ENCODE peak calls at places on chromosomes 16 and 17, in six cellular contexts. One of them, this sample, is unnamed.

GRCh38 chr17:58329808-58330543 is 1.4 kb upstream of the TSPOAP1 start:
- DNase-seq in frontal cortex: no peak
- DNase-seq in astrocyte of the spinal cord: no peak
- DNase-seq in HEK293T: no peak
- DNase-seq in activated naive CD4-positive, alpha-beta T cell treated with anti-CD3 and anti-CD28 coated beads, Interleukin-2, amount 10 ng/mL, durations not matched to agents 7 days and 5 days: peak; percentile 56
- DNase-seq in PC-3: no peak
- DNase-seq in this sample: no peak

GRCh38 chr16:76583466-76583865 is 306.3 kb downstream of the CNTNAP4 start:
- DNase-seq in activated naive CD4-positive, alpha-beta T cell treated with anti-CD3 and anti-CD28 coated beads, Interleukin-2, amount 10 ng/mL, durations not matched to agents 7 days and 5 days: no peak
- DNase-seq in frontal cortex: no peak
- DNase-seq in PC-3: peak; percentile 5
- DNase-seq in HEK293T: no peak
- DNase-seq in astrocyte of the spinal cord: peak; percentile 3
- DNase-seq in this sample: no peak

GRCh38 chr17:68378202-68379149 is 78.8 kb downstream of the WIPI1 start:
- DNase-seq in astrocyte of the spinal cord: peak; percentile 95
- DNase-seq in PC-3: peak; percentile 88
- DNase-seq in frontal cortex: no peak
- DNase-seq in activated naive CD4-positive, alpha-beta T cell treated with anti-CD3 and anti-CD28 coated beads, Interleukin-2, amount 10 ng/mL, durations not matched to agents 7 days and 5 days: no peak
- DNase-seq in HEK293T: peak; percentile 41
- DNase-seq in this sample: peak; percentile 61

GRCh38 chr17:82392209-82392920 is 20.8 kb downstream of the UTS2R start:
- DNase-seq in HEK293T: no peak
- DNase-seq in astrocyte of the spinal cord: no peak
- DNase-seq in frontal cortex: no peak
- DNase-seq in activated naive CD4-positive, alpha-beta T cell treated with anti-CD3 and anti-CD28 coated beads, Interleukin-2, amount 10 ng/mL, durations not matched to agents 7 days and 5 days: no peak
- DNase-seq in PC-3: no peak
- DNase-seq in this sample: no peak

GRCh38 chr17:82012482-82013295 is 10.0 kb downstream of the CENPX start:
- DNase-seq in activated naive CD4-positive, alpha-beta T cell treated with anti-CD3 and anti-CD28 coated beads, Interleukin-2, amount 10 ng/mL, durations not matched to agents 7 days and 5 days: no peak
- DNase-seq in PC-3: no peak
- DNase-seq in frontal cortex: no peak
- DNase-seq in astrocyte of the spinal cord: no peak
- DNase-seq in HEK293T: no peak
- DNase-seq in this sample: no peak

GRCh38 chr16:88618182-88618955 is 20.0 kb upstream of the IL17C start:
- DNase-seq in astrocyte of the spinal cord: no peak
- DNase-seq in HEK293T: no peak
- DNase-seq in activated naive CD4-positive, alpha-beta T cell treated with anti-CD3 and anti-CD28 coated beads, Interleukin-2, amount 10 ng/mL, durations not matched to agents 7 days and 5 days: no peak
- DNase-seq in PC-3: no peak
- DNase-seq in frontal cortex: no peak
- DNase-seq in this sample: no peak

GRCh38 chr17:1542316-1542715 is 20.3 kb downstream of the PITPNA start:
- DNase-seq in PC-3: no peak
- DNase-seq in astrocyte of the spinal cord: no peak
- DNase-seq in activated naive CD4-positive, alpha-beta T cell treated with anti-CD3 and anti-CD28 coated beads, Interleukin-2, amount 10 ng/mL, durations not matched to agents 7 days and 5 days: no peak
- DNase-seq in HEK293T: no peak
- DNase-seq in frontal cortex: no peak
- DNase-seq in this sample: no peak

GRCh38 chr16:73054732-73055481 is 7.0 kb upstream of the ZFHX3 start:
- DNase-seq in activated naive CD4-positive, alpha-beta T cell treated with anti-CD3 and anti-CD28 coated beads, Interleukin-2, amount 10 ng/mL, durations not matched to agents 7 days and 5 days: no peak
- DNase-seq in HEK293T: no peak
- DNase-seq in frontal cortex: no peak
- DNase-seq in PC-3: peak; percentile 77
- DNase-seq in astrocyte of the spinal cord: peak; percentile 70
- DNase-seq in this sample: no peak

GRCh38 chr17:28916302-28916934 is 13.5 kb upstream of the DHRS13 start:
- DNase-seq in frontal cortex: no peak
- DNase-seq in astrocyte of the spinal cord: peak; percentile 47
- DNase-seq in PC-3: no peak
- DNase-seq in activated naive CD4-positive, alpha-beta T cell treated with anti-CD3 and anti-CD28 coated beads, Interleukin-2, amount 10 ng/mL, durations not matched to agents 7 days and 5 days: peak; percentile 67
- DNase-seq in HEK293T: no peak
- DNase-seq in this sample: no peak

GRCh38 chr16:68848786-68849185 is 5.5 kb downstream of the TANGO6 start:
- DNase-seq in frontal cortex: no peak
- DNase-seq in HEK293T: no peak
- DNase-seq in astrocyte of the spinal cord: no peak
- DNase-seq in activated naive CD4-positive, alpha-beta T cell treated with anti-CD3 and anti-CD28 coated beads, Interleukin-2, amount 10 ng/mL, durations not matched to agents 7 days and 5 days: no peak
- DNase-seq in PC-3: no peak
- DNase-seq in this sample: no peak

GRCh38 chr17:36008998-36009665 is 7.8 kb upstream of the CCL15 start:
- DNase-seq in activated naive CD4-positive, alpha-beta T cell treated with anti-CD3 and anti-CD28 coated beads, Interleukin-2, amount 10 ng/mL, durations not matched to agents 7 days and 5 days: no peak
- DNase-seq in astrocyte of the spinal cord: no peak
- DNase-seq in PC-3: peak; percentile 42
- DNase-seq in frontal cortex: no peak
- DNase-seq in HEK293T: no peak
- DNase-seq in this sample: no peak

GRCh38 chr17:38320482-38320881 is 23.3 kb downstream of the GPR179 start:
- DNase-seq in astrocyte of the spinal cord: no peak
- DNase-seq in frontal cortex: no peak
- DNase-seq in HEK293T: no peak
- DNase-seq in PC-3: peak; percentile 32
- DNase-seq in activated naive CD4-positive, alpha-beta T cell treated with anti-CD3 and anti-CD28 coated beads, Interleukin-2, amount 10 ng/mL, durations not matched to agents 7 days and 5 days: no peak
- DNase-seq in this sample: no peak

GRCh38 chr16:729768-730665 is 3.1 kb downstream of the HAGHL start:
- DNase-seq in PC-3: no peak
- DNase-seq in frontal cortex: no peak
- DNase-seq in HEK293T: no peak
- DNase-seq in activated naive CD4-positive, alpha-beta T cell treated with anti-CD3 and anti-CD28 coated beads, Interleukin-2, amount 10 ng/mL, durations not matched to agents 7 days and 5 days: no peak
- DNase-seq in astrocyte of the spinal cord: no peak
- DNase-seq in this sample: no peak

GRCh38 chr17:66351053-66351452 is 48.6 kb downstream of the PRKCA start:
- DNase-seq in activated naive CD4-positive, alpha-beta T cell treated with anti-CD3 and anti-CD28 coated beads, Interleukin-2, amount 10 ng/mL, durations not matched to agents 7 days and 5 days: no peak
- DNase-seq in HEK293T: no peak
- DNase-seq in astrocyte of the spinal cord: no peak
- DNase-seq in PC-3: peak; percentile 51
- DNase-seq in frontal cortex: no peak
- DNase-seq in this sample: no peak

GRCh38 chr17:81349397-81350319 is 45.6 kb upstream of the BAHCC1 start:
- DNase-seq in frontal cortex: no peak
- DNase-seq in activated naive CD4-positive, alpha-beta T cell treated with anti-CD3 and anti-CD28 coated beads, Interleukin-2, amount 10 ng/mL, durations not matched to agents 7 days and 5 days: no peak
- DNase-seq in HEK293T: no peak
- DNase-seq in PC-3: peak; percentile 77
- DNase-seq in astrocyte of the spinal cord: no peak
- DNase-seq in this sample: no peak

GRCh38 chr17:81581758-81582157 is 29.6 kb upstream of the FAAP100 start:
- DNase-seq in activated naive CD4-positive, alpha-beta T cell treated with anti-CD3 and anti-CD28 coated beads, Interleukin-2, amount 10 ng/mL, durations not matched to agents 7 days and 5 days: no peak
- DNase-seq in PC-3: no peak
- DNase-seq in astrocyte of the spinal cord: no peak
- DNase-seq in frontal cortex: no peak
- DNase-seq in HEK293T: no peak
- DNase-seq in this sample: no peak

GRCh38 chr17:57477483-57478357 is 221.4 kb downstream of the MSI2 start:
- DNase-seq in activated naive CD4-positive, alpha-beta T cell treated with anti-CD3 and anti-CD28 coated beads, Interleukin-2, amount 10 ng/mL, durations not matched to agents 7 days and 5 days: no peak
- DNase-seq in astrocyte of the spinal cord: no peak
- DNase-seq in frontal cortex: no peak
- DNase-seq in PC-3: no peak
- DNase-seq in HEK293T: no peak
- DNase-seq in this sample: no peak

GRCh38 chr17:48981927-48982539 is 13.6 kb upstream of the GIP start:
- DNase-seq in PC-3: no peak
- DNase-seq in astrocyte of the spinal cord: no peak
- DNase-seq in activated naive CD4-positive, alpha-beta T cell treated with anti-CD3 and anti-CD28 coated beads, Interleukin-2, amount 10 ng/mL, durations not matched to agents 7 days and 5 days: no peak
- DNase-seq in HEK293T: no peak
- DNase-seq in frontal cortex: no peak
- DNase-seq in this sample: no peak

GRCh38 chr17:44376124-44376523 is 12.5 kb upstream of the FAM171A2 start:
- DNase-seq in frontal cortex: peak; percentile 44
- DNase-seq in PC-3: peak; percentile 26
- DNase-seq in astrocyte of the spinal cord: no peak
- DNase-seq in HEK293T: peak; percentile 62
- DNase-seq in activated naive CD4-positive, alpha-beta T cell treated with anti-CD3 and anti-CD28 coated beads, Interleukin-2, amount 10 ng/mL, durations not matched to agents 7 days and 5 days: peak; percentile 43
- DNase-seq in this sample: no peak

GRCh38 chr17:2212328-2212981 is 91.1 kb downstream of the SMG6 start:
- DNase-seq in HEK293T: no peak
- DNase-seq in activated naive CD4-positive, alpha-beta T cell treated with anti-CD3 and anti-CD28 coated beads, Interleukin-2, amount 10 ng/mL, durations not matched to agents 7 days and 5 days: no peak
- DNase-seq in astrocyte of the spinal cord: peak; percentile 71
- DNase-seq in frontal cortex: no peak
- DNase-seq in PC-3: peak; percentile 81
- DNase-seq in this sample: peak; percentile 87

GRCh38 chr17:64920026-64920418 is 744 bp upstream of the LRRC37A3 start:
- DNase-seq in astrocyte of the spinal cord: no peak
- DNase-seq in activated naive CD4-positive, alpha-beta T cell treated with anti-CD3 and anti-CD28 coated beads, Interleukin-2, amount 10 ng/mL, durations not matched to agents 7 days and 5 days: no peak
- DNase-seq in frontal cortex: no peak
- DNase-seq in HEK293T: no peak
- DNase-seq in PC-3: peak; percentile 34
- DNase-seq in this sample: no peak

GRCh38 chr16:65005696-65006095 is 116.2 kb downstream of the CDH11 start:
- DNase-seq in activated naive CD4-positive, alpha-beta T cell treated with anti-CD3 and anti-CD28 coated beads, Interleukin-2, amount 10 ng/mL, durations not matched to agents 7 days and 5 days: no peak
- DNase-seq in HEK293T: no peak
- DNase-seq in frontal cortex: no peak
- DNase-seq in astrocyte of the spinal cord: no peak
- DNase-seq in PC-3: no peak
- DNase-seq in this sample: no peak

GRCh38 chr17:28925912-28926365 is 23.1 kb upstream of the DHRS13 start:
- DNase-seq in activated naive CD4-positive, alpha-beta T cell treated with anti-CD3 and anti-CD28 coated beads, Interleukin-2, amount 10 ng/mL, durations not matched to agents 7 days and 5 days: peak; percentile 62
- DNase-seq in HEK293T: no peak
- DNase-seq in PC-3: peak; percentile 74
- DNase-seq in astrocyte of the spinal cord: peak; percentile 83
- DNase-seq in frontal cortex: no peak
- DNase-seq in this sample: peak; percentile 77

GRCh38 chr17:50171371-50172071 is 5.7 kb downstream of the SGCA start:
- DNase-seq in PC-3: no peak
- DNase-seq in astrocyte of the spinal cord: no peak
- DNase-seq in frontal cortex: no peak
- DNase-seq in HEK293T: no peak
- DNase-seq in activated naive CD4-positive, alpha-beta T cell treated with anti-CD3 and anti-CD28 coated beads, Interleukin-2, amount 10 ng/mL, durations not matched to agents 7 days and 5 days: no peak
- DNase-seq in this sample: no peak

GRCh38 chr17:42289863-42290165 is 1.5 kb downstream of the STAT5A start:
- DNase-seq in HEK293T: no peak
- DNase-seq in activated naive CD4-positive, alpha-beta T cell treated with anti-CD3 and anti-CD28 coated beads, Interleukin-2, amount 10 ng/mL, durations not matched to agents 7 days and 5 days: no peak
- DNase-seq in astrocyte of the spinal cord: no peak
- DNase-seq in frontal cortex: no peak
- DNase-seq in PC-3: no peak
- DNase-seq in this sample: no peak

GRCh38 chr16:85216522-85217375 is 104.5 kb upstream of the CIBAR2 start:
- DNase-seq in astrocyte of the spinal cord: no peak
- DNase-seq in frontal cortex: no peak
- DNase-seq in PC-3: no peak
- DNase-seq in HEK293T: no peak
- DNase-seq in activated naive CD4-positive, alpha-beta T cell treated with anti-CD3 and anti-CD28 coated beads, Interleukin-2, amount 10 ng/mL, durations not matched to agents 7 days and 5 days: no peak
- DNase-seq in this sample: no peak

GRCh38 chr17:77131919-77132318 is 8.8 kb upstream of the SEC14L1 start:
- DNase-seq in HEK293T: no peak
- DNase-seq in activated naive CD4-positive, alpha-beta T cell treated with anti-CD3 and anti-CD28 coated beads, Interleukin-2, amount 10 ng/mL, durations not matched to agents 7 days and 5 days: no peak
- DNase-seq in frontal cortex: no peak
- DNase-seq in PC-3: peak; percentile 97
- DNase-seq in astrocyte of the spinal cord: no peak
- DNase-seq in this sample: no peak

GRCh38 chr16:15523939-15524338 is 89.6 kb downstream of the BMERB1 start:
- DNase-seq in astrocyte of the spinal cord: no peak
- DNase-seq in frontal cortex: no peak
- DNase-seq in PC-3: no peak
- DNase-seq in HEK293T: no peak
- DNase-seq in activated naive CD4-positive, alpha-beta T cell treated with anti-CD3 and anti-CD28 coated beads, Interleukin-2, amount 10 ng/mL, durations not matched to agents 7 days and 5 days: no peak
- DNase-seq in this sample: no peak

GRCh38 chr17:19383681-19384470 is 3.1 kb downstream of the MFAP4 start:
- DNase-seq in astrocyte of the spinal cord: no peak
- DNase-seq in frontal cortex: no peak
- DNase-seq in PC-3: no peak
- DNase-seq in activated naive CD4-positive, alpha-beta T cell treated with anti-CD3 and anti-CD28 coated beads, Interleukin-2, amount 10 ng/mL, durations not matched to agents 7 days and 5 days: no peak
- DNase-seq in HEK293T: no peak
- DNase-seq in this sample: no peak